ENCODE peak calls at places on chromosomes 7 and 10, in seven cellular contexts. H is adipocyte; R is iPS-NIHi11; Q is T-cell; D is central memory CD4-positive, alpha-beta T cell; M is stimulated activated CD4-positive, alpha-beta T cell treated with anti-CD3 and anti-CD28 coated beads, Interleukin-2, amount 100 ng/mL, for 48 hours; P is T-helper 2 cell. N is an unnamed sample.
A peak's percentile ranks its signal among the peaks of the same experiment; 100 is the strongest.

GRCh38 chr10:28587270-28587969 is 54.5 kb downstream of the WAC start:
- DNase-seq in H (peak; percentile 82), R (no peak), Q (no peak), D (no peak), M (no peak), P (no peak), N (no peak)

GRCh38 chr10:29874604-29875269 is 184.6 kb downstream of the JCAD start:
- DNase-seq in H (no peak), R (no peak), Q (no peak), D (no peak), M (no peak), P (no peak), N (no peak)

GRCh38 chr10:20272575-20272974 is 456.3 kb downstream of the PLXDC2 start:
- DNase-seq in H (no peak), R (no peak), Q (no peak), D (no peak), M (no peak), P (no peak), N (no peak)

GRCh38 chr10:12533151-12533550 is 183.8 kb downstream of the CAMK1D start:
- DNase-seq in H (no peak), R (no peak), Q (no peak), D (no peak), M (no peak), P (no peak), N (no peak)

GRCh38 chr10:101693701-101694055 is 1.3 kb downstream of the FBXW4 start:
- DNase-seq in H (peak; percentile 76), R (no peak), Q (peak; percentile 6), D (no peak), M (no peak), P (no peak), N (peak; percentile 40)

GRCh38 chr10:14146005-14146404 is 184.7 kb downstream of the FRMD4A start:
- DNase-seq in H (peak; percentile 46), R (no peak), Q (no peak), D (no peak), M (no peak), P (no peak), N (no peak)

GRCh38 chr7:71322201-71322600 is 190.3 kb downstream of the GALNT17 start:
- DNase-seq in H (no peak), R (no peak), Q (no peak), D (no peak), M (no peak), P (no peak), N (no peak)

GRCh38 chr7:134823400-134823799 is 44.0 kb downstream of the CALD1 start:
- DNase-seq in H (peak; percentile 80), R (no peak), Q (no peak), D (no peak), M (no peak), P (no peak), N (no peak)

GRCh38 chr7:131543298-131543697 is 13.1 kb downstream of the PODXL start:
- DNase-seq in H (no peak), R (no peak), Q (no peak), D (no peak), M (no peak), P (no peak), N (no peak)

GRCh38 chr7:41912851-41913580 is 210.1 kb upstream of the INHBA start:
- DNase-seq in H (peak; percentile 15), R (no peak), Q (no peak), D (no peak), M (no peak), P (no peak), N (no peak)

GRCh38 chr7:79284226-79284625 is 169.2 kb downstream of the MAGI2 start:
- DNase-seq in H (no peak), R (no peak), Q (no peak), D (no peak), M (no peak), P (no peak), N (no peak)

GRCh38 chr10:113199459-113199858 is 249.4 kb downstream of the TCF7L2 start:
- DNase-seq in H (peak; percentile 26), R (no peak), Q (no peak), D (no peak), M (no peak), P (no peak), N (no peak)

GRCh38 chr7:44801890-44802289 is 5.4 kb downstream of the PPIA start:
- DNase-seq in H (no peak), R (no peak), Q (no peak), D (no peak), M (no peak), P (no peak), N (no peak)

GRCh38 chr7:49346200-49346899 is 422.0 kb downstream of the CDC14C start:
- DNase-seq in H (no peak), R (no peak), Q (no peak), D (no peak), M (no peak), P (no peak), N (no peak)

GRCh38 chr10:17273403-17273802 is 45.4 kb downstream of the VIM start:
- DNase-seq in H (peak; percentile 35), R (no peak), Q (no peak), D (no peak), M (no peak), P (no peak), N (no peak)

GRCh38 chr10:1381339-1381738 is 325.2 kb downstream of the WDR37 start:
- DNase-seq in H (no peak), R (no peak), Q (no peak), D (no peak), M (no peak), P (no peak), N (no peak)

GRCh38 chr10:100744980-100745881 is at the start of gene PAX2:
- DNase-seq in H (peak; percentile 13), R (peak; percentile 75), Q (no peak), D (no peak), M (no peak), P (no peak), N (no peak)

GRCh38 chr7:38105874-38106483 is 72.1 kb upstream of the STARD3NL start:
- DNase-seq in H (peak; percentile 88), R (peak; percentile 57), Q (no peak), D (peak; percentile 38), M (no peak), P (no peak), N (peak; percentile 32)

GRCh38 chr10:113177163-113177935 is 227.3 kb downstream of the TCF7L2 start:
- DNase-seq in H (no peak), R (no peak), Q (no peak), D (no peak), M (no peak), P (no peak), N (no peak)

GRCh38 chr7:91685544-91685943 is 195.0 kb downstream of the MTERF1 start:
- DNase-seq in H (peak; percentile 48), R (no peak), Q (no peak), D (no peak), M (no peak), P (no peak), N (no peak)

GRCh38 chr10:100364735-100365391 is 17.8 kb downstream of the SCD start:
- DNase-seq in H (peak; percentile 4), R (peak; percentile 47), Q (no peak), D (no peak), M (no peak), P (no peak), N (no peak)

GRCh38 chr7:116740758-116741462 is 68.9 kb downstream of the MET start:
- DNase-seq in H (no peak), R (no peak), Q (no peak), D (no peak), M (no peak), P (no peak), N (no peak)

N was measured in HuH-7.